ENCODE peak calls at places on chromosomes 16 and 17, in four cellular contexts. B is Panc1, C is colonic mucosa, Q is A549. Z is an unnamed sample.

GRCh38 chr17:17177186-17177585 is 28.9 kb downstream of the PLD6 start:
- DNase-seq in Q (no peak), C (no peak), B (no peak), Z (no peak)

GRCh38 chr17:28363776-28364650 is 986 bp downstream of the SEBOX start:
- DNase-seq in C (no peak), B (no peak), Q (no peak), Z (no peak)

GRCh38 chr16:19850131-19850817 is 34.4 kb downstream of the GPRC5B start:
- DNase-seq in B (no peak), Q (no peak), C (no peak), Z (no peak)

GRCh38 chr17:27361695-27362094 is 67.8 kb downstream of the WSB1 start:
- DNase-seq in C (no peak), Q (no peak), B (no peak), Z (no peak)

GRCh38 chr17:37791434-37791833 is 46.6 kb upstream of the HNF1B start:
- DNase-seq in C (peak), Q (peak), B (no peak), Z (no peak)

GRCh38 chr17:64236827-64237403 is 26.1 kb downstream of the TEX2 start:
- DNase-seq in C (no peak), Q (peak), B (no peak), Z (no peak)

GRCh38 chr17:67223924-67224323 is 21.1 kb downstream of the HELZ start:
- DNase-seq in B (no peak), C (no peak), Q (peak), Z (no peak)

GRCh38 chr17:3827124-3827773 is 18.8 kb downstream of the NCBP3 start:
- DNase-seq in Q (peak), C (peak), B (peak), Z (no peak)

GRCh38 chr16:86243123-86243473 is 267.2 kb upstream of the FOXF1 start:
- DNase-seq in B (no peak), Q (no peak), C (peak), Z (no peak)

GRCh38 chr17:76500074-76500744 is 1.0 kb downstream of the RHBDF2 start:
- DNase-seq in B (no peak), C (no peak), Q (no peak), Z (no peak)

GRCh38 chr17:19546289-19547065 is 12.8 kb downstream of the SLC47A1 start:
- DNase-seq in B (no peak), C (peak), Q (no peak), Z (no peak)

GRCh38 chr17:46190763-46191162 is 2.5 kb downstream of the KANSL1 start:
- DNase-seq in B (no peak), C (no peak), Q (no peak), Z (no peak)

GRCh38 chr16:68434654-68435210 is 13.6 kb downstream of the SMPD3 start:
- DNase-seq in B (no peak), Q (no peak), C (peak), Z (peak)

GRCh38 chr17:70636517-70637133 is 467.3 kb downstream of the KCNJ2 start:
- DNase-seq in C (no peak), B (peak), Q (peak), Z (no peak)

GRCh38 chr16:86929149-86929871 is 351.0 kb downstream of the FOXL1 start:
- DNase-seq in Q (no peak), B (no peak), C (no peak), Z (no peak)

GRCh38 chr16:19717319-19717718 is 708 bp downstream of the KNOP1 start:
- DNase-seq in C (no peak), Q (peak), B (no peak), Z (no peak)

GRCh38 chr17:17419621-17420020 is 57.2 kb upstream of the MED9 start:
- DNase-seq in Q (no peak), B (no peak), C (no peak), Z (no peak)

GRCh38 chr17:65783845-65784334 is 222.4 kb upstream of the AXIN2 start:
- DNase-seq in C (peak), Q (peak), B (peak), Z (peak)

GRCh38 chr16:68146583-68146982 is 61.4 kb downstream of the NFATC3 start:
- DNase-seq in Q (no peak), C (no peak), B (no peak), Z (no peak)

GRCh38 chr17:64343833-64344637 is 46.6 kb downstream of the PECAM1 start:
- DNase-seq in B (no peak), C (peak), Q (peak), Z (no peak)

GRCh38 chr17:80002690-80003490 is 32.8 kb downstream of the TBC1D16 start:
- DNase-seq in Q (no peak), C (no peak), B (no peak), Z (no peak)

GRCh38 chr17:37089998-37090397 is 141.2 kb downstream of the AATF start:
- DNase-seq in B (no peak), Q (no peak), C (no peak), Z (no peak)

GRCh38 chr17:19533036-19533717 is 477 bp upstream of the SLC47A1 start:
- DNase-seq in B (no peak), C (no peak), Q (no peak), Z (no peak)

GRCh38 chr16:85656351-85657266 is 32.1 kb downstream of the GINS2 start:
- DNase-seq in C (no peak), B (no peak), Q (no peak), Z (no peak)

GRCh38 chr17:77303620-77304019 is 162.9 kb downstream of the SEC14L1 start:
- DNase-seq in C (no peak), B (no peak), Q (no peak), Z (no peak)

GRCh38 chr16:85564277-85565051 is 48.7 kb upstream of the GSE1 start:
- DNase-seq in B (no peak), C (no peak), Q (no peak), Z (no peak)

GRCh38 chr16:83842755-83843507 is 35.2 kb downstream of the HSBP1 start:
- DNase-seq in C (no peak), Q (no peak), B (no peak), Z (no peak)

GRCh38 chr17:29847527-29847931 is 82.5 kb downstream of the SSH2 start:
- DNase-seq in B (no peak), Q (no peak), C (no peak), Z (no peak)

GRCh38 chr17:31490991-31491793 is 99.7 kb downstream of the RAB11FIP4 start:
- DNase-seq in B (no peak), Q (no peak), C (peak), Z (no peak)

GRCh38 chr17:57527437-57528083 is 217.5 kb downstream of the CCDC182 start:
- DNase-seq in Q (no peak), C (no peak), B (no peak), Z (no peak)

GRCh38 chr17:57522436-57523005 is 222.6 kb downstream of the CCDC182 start:
- DNase-seq in Q (no peak), B (no peak), C (no peak), Z (no peak)

GRCh38 chr17:57524790-57525543 is 220.1 kb downstream of the CCDC182 start:
- DNase-seq in Q (no peak), C (no peak), B (no peak), Z (no peak)

GRCh38 chr17:57521606-57522435 is 223.3 kb downstream of the CCDC182 start:
- DNase-seq in C (no peak), Q (no peak), B (no peak), Z (no peak)

DNA sequence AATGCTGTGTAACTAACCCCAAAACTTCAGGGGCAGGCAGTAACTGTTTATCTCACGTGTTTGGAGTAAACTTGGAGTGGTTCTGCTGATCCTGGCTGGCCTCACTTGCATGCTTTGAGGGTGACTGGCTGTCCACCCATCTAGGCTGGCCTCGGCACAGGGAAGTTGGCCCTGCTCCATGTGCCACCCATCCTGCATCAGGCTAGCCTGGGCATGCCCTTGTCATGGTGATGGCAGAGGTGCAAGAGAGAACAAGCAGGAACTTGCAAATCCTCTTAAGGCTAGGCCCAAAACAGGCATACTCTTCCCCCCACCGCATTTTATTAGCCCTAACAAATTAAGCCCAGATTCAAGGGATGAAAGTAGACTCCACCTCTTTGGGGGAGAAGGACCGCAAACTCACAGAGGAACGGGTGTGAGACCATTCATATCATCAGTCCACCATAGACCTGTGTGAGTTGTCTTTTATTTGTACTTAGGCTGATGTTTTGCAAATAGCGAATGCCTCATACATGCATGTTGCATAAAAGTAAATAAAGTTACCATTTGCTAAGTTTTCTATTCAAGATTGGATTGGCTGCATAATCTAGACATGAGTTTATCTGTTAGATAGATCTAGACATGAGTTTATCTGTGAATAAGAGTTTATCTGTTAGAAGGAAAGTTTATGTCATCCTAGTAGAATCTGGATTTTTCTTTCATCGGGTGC is 221.0 kb downstream of the CCDC182 start:
- DNase-seq in Q (peak), C (peak), B (no peak), Z (peak)
- H3K27ac ChIP-seq in Q (peak), C (no peak), B (no peak), Z (peak)

GRCh38 chr16:2235234-2235651 is 1.0 kb upstream of the DNASE1L2 start:
- DNase-seq in Q (no peak), C (no peak), B (no peak), Z (no peak)

GRCh38 chr16:2233046-2233775 is 3.0 kb upstream of the DNASE1L2 start:
- DNase-seq in C (no peak), Q (no peak), B (no peak), Z (no peak)

GRCh38 chr16:2233872-2234812 is 2.1 kb upstream of the DNASE1L2 start:
- DNase-seq in B (no peak), Q (no peak), C (no peak), Z (no peak)

GRCh38 chr16:2235695-2236361 is 416 bp upstream of the DNASE1L2 start:
- DNase-seq in C (no peak), B (no peak), Q (no peak), Z (no peak)

GRCh38 chr16:2234813-2235170 is 1.5 kb upstream of the DNASE1L2 start:
- DNase-seq in C (no peak), B (no peak), Q (no peak), Z (no peak)
- H3K27ac ChIP-seq in C (no peak), B (no peak), Q (no peak), Z (no peak)

DNA sequence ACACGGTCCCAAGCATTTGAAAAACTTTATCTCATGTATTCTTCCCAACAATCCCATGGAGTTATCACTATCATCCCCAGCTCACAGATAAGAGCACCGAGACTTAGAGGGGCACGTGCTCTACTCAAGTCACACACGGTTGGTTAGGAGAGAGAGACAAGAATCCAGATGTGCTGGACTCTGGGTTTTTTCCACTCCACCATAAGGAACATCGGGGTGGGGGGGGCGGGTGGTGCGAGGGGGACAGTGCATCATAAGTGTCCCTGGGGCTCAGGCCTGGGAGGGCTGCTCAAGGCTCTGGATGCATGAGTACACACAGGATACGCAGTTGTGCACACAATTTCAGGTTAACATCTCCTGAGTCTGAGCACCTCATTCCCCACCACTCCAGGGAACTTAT is 7.4 kb downstream of the CDC42EP4 start:
- DNase-seq in Q (no peak), C (no peak), B (no peak), Z (no peak)
- H3K27ac ChIP-seq in Q (peak), C (peak), B (peak), Z (peak)

GRCh38 chr17:74426551-74427047 is 5.3 kb upstream of the GPRC5C start:
- DNase-seq in Q (no peak), B (no peak), C (no peak), Z (no peak)

GRCh38 chr17:74424658-74425057 is 7.2 kb upstream of the GPRC5C start:
- DNase-seq in B (no peak), C (no peak), Q (no peak), Z (no peak)

GRCh38 chr17:74429604-74430384 is 2.1 kb upstream of the GPRC5C start:
- DNase-seq in Q (no peak), C (peak), B (no peak), Z (no peak)

GRCh38 chr17:74427763-74428153 is 4.1 kb upstream of the GPRC5C start:
- DNase-seq in B (no peak), C (no peak), Q (no peak), Z (no peak)

GRCh38 chr17:74427048-74427762 is 4.7 kb upstream of the GPRC5C start:
- DNase-seq in Q (no peak), C (peak), B (no peak), Z (no peak)
- H3K27ac ChIP-seq in Q (peak), C (peak), B (peak), Z (peak)

GRCh38 chr16:11138026-11138768 is 117.8 kb downstream of the SOCS1 start:
- DNase-seq in Q (no peak), C (no peak), B (no peak), Z (no peak)

GRCh38 chr16:11139624-11140375 is 116.2 kb downstream of the SOCS1 start:
- DNase-seq in B (no peak), Q (no peak), C (no peak), Z (no peak)

GRCh38 chr16:11140867-11141266 is 115.1 kb downstream of the SOCS1 start:
- DNase-seq in Q (no peak), B (no peak), C (no peak), Z (no peak)

GRCh38 chr16:11140466-11140865 is 115.5 kb downstream of the SOCS1 start:
- DNase-seq in B (no peak), C (no peak), Q (no peak), Z (no peak)

DNA sequence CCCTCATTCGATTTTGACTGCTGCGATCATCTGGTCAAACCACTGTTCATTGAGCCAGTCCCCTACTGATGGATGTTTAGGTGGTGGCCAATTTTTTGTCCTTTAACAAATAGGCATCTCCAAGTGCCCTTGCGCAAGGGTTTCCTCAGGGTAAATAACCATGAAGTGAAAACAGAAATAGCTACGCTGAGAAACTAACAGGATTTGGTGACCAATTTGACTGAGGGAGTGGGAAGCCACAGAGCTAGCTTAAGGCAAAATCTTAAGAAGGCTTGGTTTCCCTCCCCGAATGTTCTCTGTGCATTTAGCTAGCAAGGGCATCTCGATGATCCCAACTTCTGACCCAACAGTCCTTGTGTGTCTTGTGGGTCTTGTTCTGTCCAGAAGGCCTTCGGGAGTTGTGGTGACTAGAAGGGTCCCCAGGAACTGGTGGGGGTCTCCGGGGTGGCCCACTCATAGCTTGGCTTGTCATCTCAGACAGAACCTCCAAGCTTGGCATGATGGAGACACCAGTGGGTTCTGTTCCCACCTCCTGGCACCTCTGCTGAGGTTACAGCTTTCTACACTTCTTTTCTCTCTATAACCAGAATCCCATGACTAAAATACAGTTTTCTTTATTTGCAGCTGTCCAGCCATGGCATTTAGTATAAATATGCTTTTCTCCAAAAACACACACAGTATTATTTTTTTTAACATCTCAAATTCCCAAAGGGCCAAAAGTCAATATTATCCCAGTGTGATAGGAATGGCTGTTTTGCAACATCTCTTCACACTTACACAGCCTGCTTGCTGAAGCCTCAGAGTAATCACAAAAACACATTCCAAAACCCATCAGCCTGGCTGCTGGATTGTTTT is 117.0 kb downstream of the SOCS1 start:
- DNase-seq in Q (no peak), B (no peak), C (no peak), Z (no peak)
- H3K27ac ChIP-seq in Q (no peak), B (no peak), C (no peak), Z (no peak)

GRCh38 chr17:7466644-7467341 is 12.6 kb downstream of the ZBTB4 start:
- DNase-seq in B (no peak), Q (no peak), C (peak), Z (no peak)
- H3K27ac ChIP-seq in B (no peak), Q (no peak), C (peak), Z (no peak)

Z was measured in epithelial cell of prostate.